ENCODE peak calls at places on chromosomes 1 and 21, in seven cellular contexts. Z, N, J, G, K, H and B are unnamed samples.

GRCh38 chr1:116485071-116485735 is 85.6 kb downstream of the CD58 start:
- DNase-seq in Z (peak), N (peak), J (peak), G (peak), K (no peak), H (peak), B (peak)

GRCh38 chr1:246709196-246709595 is 15.0 kb upstream of the SCCPDH start:
- DNase-seq in Z (no peak), N (no peak), J (no peak), G (no peak), K (no peak), H (no peak), B (no peak)

GRCh38 chr1:165345502-165345901 is 11.0 kb downstream of the LMX1A start:
- DNase-seq in Z (no peak), N (no peak), J (no peak), G (no peak), K (no peak), H (no peak), B (no peak)

GRCh38 chr1:89633745-89634625 is 1.1 kb downstream of the LRRC8C start:
- DNase-seq in Z (no peak), N (no peak), J (peak), G (no peak), K (no peak), H (peak), B (no peak)

GRCh38 chr1:161367684-161368398 is at the start of gene CFAP126:
- DNase-seq in Z (peak), N (no peak), J (peak), G (peak), K (peak), H (peak), B (peak)

GRCh38 chr1:197911857-197912696 is 5.1 kb upstream of the LHX9 start:
- DNase-seq in Z (no peak), N (no peak), J (peak), G (no peak), K (no peak), H (no peak), B (peak)

GRCh38 chr1:9591669-9592509 is 3.2 kb downstream of the TMEM201 start:
- DNase-seq in Z (no peak), N (no peak), J (peak), G (no peak), K (no peak), H (no peak), B (no peak)

GRCh38 chr1:27346991-27347627 is 5.3 kb downstream of the SYTL1 start:
- DNase-seq in Z (no peak), N (no peak), J (no peak), G (no peak), K (no peak), H (peak), B (no peak)

GRCh38 chr1:8019229-8019620 is 6.9 kb downstream of the ERRFI1 start:
- DNase-seq in Z (no peak), N (no peak), J (no peak), G (no peak), K (no peak), H (no peak), B (no peak)

DNA sequence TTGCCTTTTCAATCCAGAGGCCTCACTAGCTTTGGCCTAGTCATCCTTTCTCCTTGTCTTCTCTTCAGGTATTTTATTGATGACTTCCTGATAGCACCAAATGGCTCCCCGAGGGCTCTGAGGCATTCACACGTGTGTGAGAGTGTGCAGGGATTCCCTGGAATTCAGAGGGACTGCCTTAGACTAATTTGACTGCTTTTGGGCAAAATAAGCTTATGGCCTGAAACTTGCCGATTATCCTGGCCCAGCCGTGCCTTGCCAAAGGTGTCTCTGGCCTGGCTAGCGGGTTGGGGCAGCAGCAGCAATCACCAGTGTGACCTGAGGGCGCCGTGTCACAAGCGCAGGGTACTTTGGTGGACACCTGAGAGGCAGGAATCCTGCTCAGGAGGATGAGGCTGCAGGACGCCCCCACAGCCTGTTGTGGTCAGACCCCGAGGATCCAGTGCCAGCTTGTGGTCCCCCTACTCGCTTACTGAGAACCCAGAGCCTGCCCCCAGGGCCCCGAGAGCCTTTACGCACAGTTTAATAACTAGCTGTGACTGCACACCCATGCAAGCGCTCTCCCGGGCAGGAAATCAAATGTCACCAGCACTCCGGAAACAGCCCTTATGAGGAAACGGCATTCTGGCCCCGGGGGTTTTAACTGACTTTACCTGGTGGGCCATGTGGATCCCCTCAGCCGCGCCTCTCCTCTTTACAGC is 62.8 kb upstream of the PDE9A start:
- DNase-seq in Z (no peak), N (no peak), J (no peak), G (no peak), K (no peak), H (no peak), B (no peak)
- TF ChIP-seq JUND in Z (no peak), N (no peak), J (no peak), G (no peak), K (no peak), H (no peak), B (no peak)

GRCh38 chr1:22969224-22969829 is 3.3 kb downstream of the LACTBL1 start:
- DNase-seq in Z (no peak), N (no peak), J (peak), G (no peak), K (no peak), H (no peak), B (no peak)
- TF ChIP-seq JUND in Z (no peak), N (no peak), J (no peak), G (no peak), K (no peak), H (no peak), B (no peak)

DNA sequence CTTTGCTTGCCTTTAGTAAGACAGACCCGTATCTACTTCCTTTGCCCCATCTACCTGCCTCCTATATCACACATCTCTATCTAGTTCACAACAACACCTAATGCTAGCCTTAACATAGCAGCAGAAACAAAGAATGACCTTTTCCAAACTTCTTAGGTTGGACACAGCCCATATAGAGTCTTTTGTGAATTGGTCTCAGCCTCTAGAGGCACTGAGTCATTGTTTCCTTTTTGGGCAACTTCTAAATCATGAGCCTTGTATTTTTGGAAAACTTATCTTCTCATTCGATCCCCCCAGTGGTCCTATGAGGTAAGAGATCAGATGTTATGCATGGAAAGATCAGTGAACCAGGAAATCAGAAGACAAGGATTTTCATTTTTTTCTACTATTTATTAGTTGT is 679.4 kb upstream of the USP24 start:
- DNase-seq in Z (no peak), N (no peak), J (no peak), G (no peak), K (no peak), H (no peak), B (no peak)
- TF ChIP-seq JUND in Z (no peak), N (no peak), J (no peak), G (no peak), K (no peak), H (no peak), B (no peak)

GRCh38 chr1:201764166-201764565 is 64.8 kb upstream of the IPO9 start:
- DNase-seq in Z (no peak), N (no peak), J (no peak), G (no peak), K (no peak), H (no peak), B (no peak)

GRCh38 chr1:201761871-201762270 is 67.1 kb upstream of the IPO9 start:
- DNase-seq in Z (no peak), N (no peak), J (no peak), G (no peak), K (no peak), H (no peak), B (no peak)

GRCh38 chr1:201761178-201761577 is 67.8 kb upstream of the IPO9 start:
- DNase-seq in Z (no peak), N (no peak), J (no peak), G (no peak), K (no peak), H (no peak), B (no peak)

GRCh38 chr1:201766117-201766863 is 62.7 kb upstream of the IPO9 start:
- DNase-seq in Z (no peak), N (no peak), J (no peak), G (no peak), K (no peak), H (no peak), B (no peak)

DNA sequence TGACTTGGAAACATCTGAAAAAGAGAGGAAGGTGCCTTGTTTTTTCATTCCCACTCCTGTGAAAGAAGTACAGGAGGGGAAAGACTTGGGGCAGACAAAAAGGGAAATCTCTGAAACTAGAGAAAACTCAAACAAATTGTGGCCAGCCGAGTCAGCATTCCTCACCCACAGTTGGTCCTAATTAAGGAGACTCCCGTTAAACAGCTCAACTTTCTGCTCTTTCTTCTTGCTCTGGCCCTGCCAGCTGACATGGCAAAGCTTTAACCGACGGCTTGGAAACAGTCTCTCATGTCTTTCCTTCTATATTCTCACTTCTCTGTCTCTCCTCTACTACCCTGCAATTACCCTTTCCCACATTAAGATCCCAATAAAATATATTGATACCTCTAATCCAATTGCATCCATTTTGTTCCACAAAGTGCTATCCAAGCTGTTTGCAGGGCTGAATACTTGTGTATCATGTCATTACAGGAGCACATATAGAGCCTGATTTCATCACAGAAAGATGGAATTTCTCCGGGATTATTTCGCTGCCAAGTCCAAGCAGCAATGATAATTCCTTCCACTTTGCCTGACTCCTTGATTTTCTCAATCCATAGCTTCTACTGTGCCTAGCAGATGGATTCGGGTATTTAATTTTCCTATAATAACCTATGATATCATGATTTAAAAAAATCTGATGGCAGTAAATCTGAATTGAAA is 65.4 kb upstream of the IPO9 start:
- DNase-seq in Z (no peak), N (no peak), J (no peak), G (no peak), K (no peak), H (no peak), B (no peak)
- TF ChIP-seq JUND in Z (no peak), N (no peak), J (no peak), G (no peak), K (no peak), H (no peak), B (no peak)

GRCh38 chr1:210688482-210689233 is 360.0 kb downstream of the HHAT start:
- DNase-seq in Z (no peak), N (no peak), J (no peak), G (no peak), K (no peak), H (no peak), B (no peak)
- TF ChIP-seq JUND in Z (no peak), N (no peak), J (no peak), G (no peak), K (no peak), H (no peak), B (no peak)

GRCh38 chr1:19338323-19338762 is 26.2 kb downstream of the SLC66A1 start:
- DNase-seq in Z (no peak), N (peak), J (peak), G (peak), K (no peak), H (peak), B (no peak)
- TF ChIP-seq JUND in Z (no peak), N (peak), J (no peak), G (no peak), K (no peak), H (no peak), B (no peak)

DNA sequence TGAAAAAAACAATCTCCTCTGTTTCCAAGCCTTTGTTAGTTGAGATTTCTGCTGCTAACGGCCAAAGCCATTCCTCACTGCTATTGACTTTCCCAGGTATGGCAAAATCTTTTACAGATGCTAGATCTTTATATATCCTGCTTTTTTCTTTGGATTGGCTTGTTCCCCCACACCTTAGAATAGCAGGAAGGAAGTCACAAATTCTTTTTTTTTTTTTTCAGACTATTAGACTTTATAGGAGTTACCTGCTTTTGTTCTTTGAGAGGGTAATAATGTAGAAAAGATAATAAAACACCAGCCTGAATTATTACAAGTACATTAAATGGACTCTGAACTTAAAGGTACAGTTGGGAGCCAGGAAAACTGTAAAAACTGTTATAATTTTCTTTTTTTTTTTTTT is 24.2 kb downstream of the SYF2 start:
- DNase-seq in Z (no peak), N (no peak), J (no peak), G (no peak), K (no peak), H (no peak), B (no peak)
- TF ChIP-seq JUND in Z (no peak), N (no peak), J (no peak), G (no peak), K (no peak), H (no peak), B (no peak)

DNA sequence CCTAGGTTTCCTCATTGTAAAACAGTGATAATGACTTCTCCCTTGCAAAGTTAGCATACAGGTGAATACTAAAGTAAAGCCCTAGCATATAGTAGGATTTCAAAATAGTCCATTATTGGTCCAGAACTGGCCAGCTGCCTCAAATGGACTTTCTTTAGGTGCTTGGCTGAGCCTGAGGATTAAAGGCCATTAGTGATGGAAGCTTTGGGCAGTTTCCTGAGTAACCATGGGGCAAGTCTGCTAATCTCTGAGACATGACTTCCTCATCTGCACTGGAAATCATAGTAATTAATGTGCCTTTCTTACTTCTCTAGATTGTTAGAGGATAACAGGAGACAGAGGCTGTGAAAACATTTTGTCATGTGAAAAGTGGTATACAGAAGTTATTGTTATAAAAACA is 156.6 kb upstream of the UBE2U start:
- DNase-seq in Z (no peak), N (no peak), J (no peak), G (no peak), K (no peak), H (no peak), B (no peak)
- TF ChIP-seq JUND in Z (no peak), N (no peak), J (no peak), G (no peak), K (no peak), H (no peak), B (no peak)

GRCh38 chr1:41610361-41610760 is 125.9 kb upstream of the EDN2 start:
- DNase-seq in Z (no peak), N (no peak), J (no peak), G (no peak), K (no peak), H (no peak), B (no peak)

GRCh38 chr1:41612953-41613352 is 128.5 kb upstream of the EDN2 start:
- DNase-seq in Z (no peak), N (no peak), J (no peak), G (no peak), K (no peak), H (no peak), B (no peak)

GRCh38 chr1:41611932-41612450 is 127.5 kb upstream of the EDN2 start:
- DNase-seq in Z (no peak), N (no peak), J (no peak), G (no peak), K (no peak), H (no peak), B (no peak)

GRCh38 chr1:41609166-41609883 is 124.8 kb upstream of the EDN2 start:
- DNase-seq in Z (no peak), N (no peak), J (no peak), G (no peak), K (no peak), H (no peak), B (no peak)

GRCh38 chr1:41611068-41611931 is 126.8 kb upstream of the EDN2 start:
- DNase-seq in Z (no peak), N (no peak), J (no peak), G (no peak), K (no peak), H (no peak), B (no peak)
- TF ChIP-seq JUND in Z (no peak), N (no peak), J (no peak), G (no peak), K (no peak), H (no peak), B (no peak)